ENCODE peak calls at places on chromosome 10, in seven cellular contexts. C, H, N, B, F, U and Q are unnamed samples.
A peak's percentile ranks its signal among the peaks of the same experiment; 100 is the strongest.

GRCh38 chr10:6208781-6209235 is 6.1 kb downstream of the PFKFB3 start:
- DNase-seq in U (no peak), H (no peak), F (no peak), N (no peak), B (no peak), C (no peak), Q (no peak)

GRCh38 chr10:25639646-25640045 is 294.4 kb upstream of the MYO3A start:
- DNase-seq in C (no peak), H (no peak), N (no peak), U (no peak), B (no peak), F (no peak), Q (no peak)

GRCh38 chr10:134205-134742 is 981 bp upstream of the ZMYND11 start:
- DNase-seq in F (no peak), B (peak; percentile 13), H (no peak), C (no peak), U (no peak), N (no peak), Q (peak; percentile 61)

GRCh38 chr10:22319559-22320558 is 1.0 kb upstream of the BMI1 start:
- DNase-seq in N (no peak), U (no peak), C (no peak), F (no peak), H (no peak), B (no peak), Q (peak; percentile 67)

GRCh38 chr10:133177380-133178157 is 17.6 kb downstream of the KNDC1 start:
- DNase-seq in C (no peak), B (no peak), H (no peak), N (no peak), U (no peak), F (no peak), Q (no peak)

GRCh38 chr10:24726626-24727025 is 2.9 kb upstream of the ARHGAP21 start:
- DNase-seq in F (no peak), H (no peak), C (no peak), U (no peak), B (no peak), N (no peak), Q (no peak)

GRCh38 chr10:52744057-52744819 is 28.3 kb downstream of the MBL2 start:
- DNase-seq in H (no peak), B (no peak), C (no peak), N (no peak), F (no peak), U (no peak), Q (no peak)

GRCh38 chr10:90417466-90418210 is 440.2 kb downstream of the HTR7 start:
- DNase-seq in B (no peak), N (no peak), C (no peak), U (no peak), H (no peak), F (no peak), Q (no peak)

GRCh38 chr10:62528441-62528840 is 154.3 kb downstream of the ZNF365 start:
- DNase-seq in U (no peak), H (no peak), B (no peak), C (no peak), F (no peak), N (no peak), Q (no peak)
- TF ChIP-seq POLR2A in U (no peak), H (no peak), B (no peak), C (no peak), F (no peak), N (no peak), Q (no peak)

DNA sequence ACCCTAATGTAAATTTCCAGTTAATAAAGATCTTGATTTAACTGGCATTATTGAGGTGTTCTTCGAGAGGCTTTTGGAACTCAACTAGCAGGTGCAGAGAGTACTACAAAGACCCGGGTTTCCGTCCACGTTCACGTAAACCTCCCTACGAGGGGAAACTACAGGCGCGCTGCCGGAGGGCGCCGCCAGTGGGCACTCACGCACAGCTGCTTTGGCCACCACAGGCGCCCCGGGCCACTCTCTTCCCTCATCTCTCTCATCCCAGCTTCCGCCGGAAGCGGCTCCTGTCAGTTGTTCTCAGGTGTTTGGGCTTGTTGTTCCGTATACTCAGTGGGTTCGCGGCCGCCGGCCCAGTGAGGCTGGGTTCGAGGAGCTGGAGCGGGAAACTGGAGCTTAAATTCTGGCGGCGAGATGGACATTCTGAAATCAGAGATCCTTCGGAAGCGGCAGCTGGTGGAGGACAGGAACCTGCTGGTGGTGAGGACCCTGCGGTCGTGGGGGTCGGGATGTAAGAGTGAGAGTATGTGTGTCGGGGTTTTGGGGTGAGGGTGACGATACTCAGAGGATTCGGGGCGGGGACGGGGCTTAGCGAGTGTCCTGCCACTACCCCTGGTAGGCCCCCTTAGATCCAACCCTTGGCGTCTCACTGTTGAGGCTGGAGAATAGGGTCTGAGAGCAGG is at the start of gene PRPF18:
- DNase-seq in H (peak; percentile 92), N (peak; percentile 98), U (peak; percentile 92), B (peak; percentile 90), F (peak; percentile 77), C (peak; percentile 94), Q (peak; percentile 95)
- TF ChIP-seq POLR2A in H (peak; percentile 55), N (peak; percentile 63), U (peak; percentile 14), B (peak; percentile 11), F (peak; percentile 77), C (peak; percentile 40), Q (peak; percentile 76)

DNA sequence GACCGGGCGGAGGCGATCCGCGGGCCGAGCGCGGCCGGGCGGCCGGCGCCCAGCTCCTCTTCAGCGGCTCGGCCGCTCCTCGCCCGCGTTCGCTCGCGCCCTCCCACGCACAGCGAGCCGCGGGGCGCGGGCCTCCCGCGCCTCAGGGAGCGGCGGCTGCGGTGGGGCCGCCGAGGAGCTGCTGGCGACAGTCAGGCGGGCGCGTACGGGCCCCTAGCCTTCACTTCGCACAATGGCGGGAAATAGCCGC is at the start of gene MCMBP:
- DNase-seq in H (no peak), U (no peak), N (no peak), F (no peak), C (no peak), B (no peak), Q (no peak)
- TF ChIP-seq POLR2A in H (peak; percentile 85), U (peak; percentile 90), N (no peak), F (no peak), C (no peak), B (peak; percentile 85), Q (no peak)

GRCh38 chr10:93812664-93813338 is 55.1 kb downstream of the LGI1 start:
- DNase-seq in H (no peak), C (no peak), F (no peak), N (no peak), U (no peak), B (no peak), Q (no peak)

GRCh38 chr10:93816123-93816747 is 58.5 kb downstream of the LGI1 start:
- DNase-seq in U (peak; percentile 41), H (peak; percentile 14), F (peak; percentile 21), N (peak; percentile 46), C (peak; percentile 72), B (peak; percentile 51), Q (peak; percentile 34)

GRCh38 chr10:93813507-93814465 is 56.0 kb downstream of the LGI1 start:
- DNase-seq in H (peak; percentile 33), U (no peak), C (peak; percentile 73), F (peak; percentile 41), B (peak; percentile 16), N (peak; percentile 44), Q (peak; percentile 42)

GRCh38 chr10:93818086-93818485 is 60.4 kb downstream of the LGI1 start:
- DNase-seq in F (no peak), N (no peak), H (no peak), B (no peak), U (no peak), C (no peak), Q (no peak)

DNA sequence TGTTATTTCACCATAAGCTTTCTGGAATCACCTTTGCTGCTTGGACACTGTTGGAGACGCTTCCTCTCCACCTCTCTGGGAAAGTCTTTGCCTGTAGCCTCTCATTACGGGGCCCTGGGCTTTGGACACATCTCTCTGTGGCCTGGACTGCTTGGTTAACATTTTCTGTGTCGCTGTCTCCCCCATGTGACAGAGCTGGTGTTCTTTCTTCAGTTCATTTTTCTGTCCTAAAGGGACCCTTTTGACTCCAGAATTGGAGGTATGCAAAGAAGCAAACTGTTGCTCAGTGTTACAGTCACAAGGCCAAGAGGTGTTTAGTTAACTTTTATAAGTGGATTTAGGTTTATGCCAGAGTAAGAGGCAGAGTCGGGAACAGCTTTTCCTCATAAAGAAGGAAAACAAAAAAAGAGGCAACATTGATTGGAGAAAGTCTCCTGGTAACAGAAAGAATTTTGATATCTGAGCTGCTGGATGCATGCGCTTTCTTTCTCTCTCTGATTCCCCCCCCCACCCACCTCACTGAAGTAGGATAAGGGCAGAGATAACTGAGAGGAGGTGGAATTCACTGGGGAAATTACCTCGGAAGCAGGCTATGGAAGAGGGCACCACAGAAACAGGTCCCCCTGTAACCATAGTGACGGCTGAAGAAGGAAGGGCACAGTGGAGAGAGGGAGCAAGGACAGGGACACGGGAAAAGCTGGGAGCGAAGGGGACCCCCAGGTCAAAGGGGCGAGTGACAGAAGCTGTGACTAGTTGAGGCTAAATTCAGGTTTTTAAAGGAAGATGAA is 57.8 kb downstream of the LGI1 start:
- DNase-seq in C (no peak), U (no peak), N (no peak), H (no peak), B (no peak), F (no peak), Q (no peak)
- TF ChIP-seq POLR2A in C (no peak), U (no peak), N (no peak), H (no peak), B (no peak), F (no peak), Q (no peak)

GRCh38 chr10:104309980-104310978 is 28.0 kb downstream of the ITPRIP start:
- DNase-seq in U (peak; percentile 63), C (no peak), F (no peak), H (peak; percentile 91), N (no peak), B (peak; percentile 77), Q (no peak)

GRCh38 chr10:104311184-104311720 is 27.0 kb downstream of the ITPRIP start:
- DNase-seq in B (no peak), N (no peak), C (no peak), U (no peak), F (no peak), H (no peak), Q (no peak)

GRCh38 chr10:104307576-104308438 is 30.5 kb downstream of the ITPRIP start:
- DNase-seq in N (no peak), F (no peak), H (no peak), U (no peak), C (no peak), B (no peak), Q (no peak)

GRCh38 chr10:104306897-104307296 is 31.4 kb downstream of the ITPRIP start:
- DNase-seq in H (no peak), B (no peak), C (no peak), N (no peak), U (no peak), F (no peak), Q (no peak)

DNA sequence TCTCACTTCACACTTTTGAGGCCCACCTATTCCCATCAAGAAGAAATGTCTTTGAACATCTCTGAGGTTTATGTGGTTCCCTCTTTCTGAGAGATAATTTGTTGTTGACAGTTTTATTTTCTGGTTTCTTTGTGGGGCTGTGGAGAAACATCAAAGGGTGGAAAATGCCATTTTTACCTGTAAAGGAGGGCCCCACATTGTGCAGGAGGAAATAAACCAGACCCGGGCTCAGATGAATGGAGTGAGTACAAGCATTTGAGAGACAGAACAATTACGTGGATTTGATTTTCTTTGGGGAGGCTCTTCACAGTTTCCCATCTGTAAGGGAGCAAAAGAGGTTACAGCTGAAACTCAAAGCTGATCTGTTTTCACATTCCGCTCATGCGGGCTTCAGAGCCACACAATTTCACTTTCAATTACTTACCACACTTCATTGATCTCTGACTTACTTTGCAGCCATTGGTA is 29.8 kb downstream of the ITPRIP start:
- DNase-seq in H (no peak), C (no peak), B (no peak), U (no peak), N (no peak), F (no peak), Q (no peak)
- TF ChIP-seq POLR2A in H (no peak), C (no peak), B (no peak), U (no peak), N (no peak), F (no peak), Q (no peak)

GRCh38 chr10:86681722-86682386 is 13.5 kb downstream of the LDB3 start:
- DNase-seq in B (no peak), C (no peak), U (no peak), N (no peak), F (no peak), H (no peak), Q (no peak)
- TF ChIP-seq POLR2A in B (no peak), C (no peak), U (no peak), N (no peak), F (no peak), H (no peak), Q (no peak)